ENCODE peak calls at places on chromosomes 13 and 19, in four cellular contexts. One of them, this sample, is unnamed.

GRCh38 chr19:16825312-16826168 is 3.7 kb upstream of the SIN3B start:
- DNase-seq in PC-3: no peak
- DNase-seq in left cardiac atrium: peak; percentile 68
- DNase-seq in GM10248: no peak
- DNase-seq in this sample: no peak

GRCh38 chr13:97441414-97441813 is 7.4 kb downstream of the RAP2A start:
- DNase-seq in PC-3: no peak
- DNase-seq in left cardiac atrium: no peak
- DNase-seq in GM10248: no peak
- DNase-seq in this sample: no peak

GRCh38 chr13:109840201-109840892 is 54.0 kb upstream of the IRS2 start:
- DNase-seq in PC-3: peak; percentile 77
- DNase-seq in left cardiac atrium: no peak
- DNase-seq in GM10248: no peak
- DNase-seq in this sample: no peak

GRCh38 chr19:33511346-33511745 is 10.2 kb downstream of the PEPD start:
- DNase-seq in PC-3: no peak
- DNase-seq in left cardiac atrium: no peak
- DNase-seq in GM10248: no peak
- DNase-seq in this sample: no peak

GRCh38 chr19:45638930-45639729 is at the start of gene EML2:
- DNase-seq in PC-3: peak; percentile 36
- DNase-seq in left cardiac atrium: peak; percentile 60
- DNase-seq in GM10248: peak; percentile 72
- DNase-seq in this sample: peak; percentile 68

GRCh38 chr19:38551450-38551813 is 66.3 kb downstream of the MAP4K1 start:
- DNase-seq in PC-3: no peak
- DNase-seq in left cardiac atrium: no peak
- DNase-seq in GM10248: peak; percentile 78
- DNase-seq in this sample: peak; percentile 85

GRCh38 chr13:80341771-80342271 is 895 bp upstream of the SPRY2 start:
- DNase-seq in PC-3: peak; percentile 41
- DNase-seq in left cardiac atrium: peak; percentile 52
- DNase-seq in GM10248: no peak
- DNase-seq in this sample: no peak

GRCh38 chr13:45623516-45624090 is 8.1 kb upstream of the ERICH6B start:
- DNase-seq in PC-3: peak; percentile 45
- DNase-seq in left cardiac atrium: no peak
- DNase-seq in GM10248: peak; percentile 34
- DNase-seq in this sample: peak; percentile 58

GRCh38 chr19:46901701-46902401 is 41.1 kb downstream of the ARHGAP35 start:
- DNase-seq in PC-3: peak; percentile 74
- DNase-seq in left cardiac atrium: no peak
- DNase-seq in GM10248: no peak
- DNase-seq in this sample: no peak

GRCh38 chr13:51000576-51001260 is 91.1 kb downstream of the RNASEH2B start:
- DNase-seq in PC-3: peak; percentile 2
- DNase-seq in left cardiac atrium: peak; percentile 55
- DNase-seq in GM10248: no peak
- DNase-seq in this sample: no peak

GRCh38 chr19:50358483-50359431 is 6.7 kb downstream of the NAPSA start:
- DNase-seq in PC-3: peak; percentile 32
- DNase-seq in left cardiac atrium: peak; percentile 83
- DNase-seq in GM10248: peak; percentile 91
- DNase-seq in this sample: peak; percentile 91

GRCh38 chr19:1580957-1581356 is 11.7 kb downstream of the MBD3 start:
- DNase-seq in PC-3: no peak
- DNase-seq in left cardiac atrium: no peak
- DNase-seq in GM10248: no peak
- DNase-seq in this sample: no peak

GRCh38 chr19:31378404-31378803 is 29.2 kb upstream of the TSHZ3 start:
- DNase-seq in PC-3: peak; percentile 59
- DNase-seq in left cardiac atrium: peak; percentile 42
- DNase-seq in GM10248: no peak
- DNase-seq in this sample: no peak

GRCh38 chr19:52896431-52897148 is 845 bp downstream of the ZNF320 start:
- DNase-seq in PC-3: peak; percentile 50
- DNase-seq in left cardiac atrium: peak; percentile 51
- DNase-seq in GM10248: peak; percentile 17
- DNase-seq in this sample: peak; percentile 12

GRCh38 chr19:38264486-38265212 is at the start of gene SPINT2:
- DNase-seq in PC-3: no peak
- DNase-seq in left cardiac atrium: peak; percentile 45
- DNase-seq in GM10248: peak; percentile 56
- DNase-seq in this sample: no peak

This sample was measured in GM12865.